ENCODE peak calls at places on chromosomes 12 and 14, in seven cellular contexts. N is transverse colon, U is A549, E is Peyer's patch, H is prostate gland, V is lower leg skin, B is heart left ventricle. P is an unnamed sample.
A peak's percentile ranks its signal among the peaks of the same experiment; 100 is the strongest.

GRCh38 chr12:21771311-21771710 is 3.2 kb downstream of the KCNJ8 start:
- DNase-seq in N (no peak), U (no peak), E (no peak), H (no peak), V (no peak), B (no peak), P (no peak)

GRCh38 chr12:16449459-16449858 is 102.0 kb downstream of the MGST1 start:
- DNase-seq in N (no peak), U (no peak), E (no peak), H (no peak), V (no peak), B (no peak), P (no peak)

GRCh38 chr14:43155258-43155657 is 1351.8 kb downstream of the FSCB start:
- DNase-seq in N (no peak), U (no peak), E (no peak), H (no peak), V (no peak), B (no peak), P (no peak)

GRCh38 chr12:70154960-70155589 is 88.2 kb upstream of the CNOT2 start:
- DNase-seq in N (no peak), U (peak; percentile 14), E (no peak), H (no peak), V (no peak), B (no peak), P (peak; percentile 35)

GRCh38 chr12:3116106-3116898 is 39.1 kb downstream of the TSPAN9 start:
- DNase-seq in N (no peak), U (no peak), E (no peak), H (no peak), V (no peak), B (no peak), P (no peak)

GRCh38 chr12:1655225-1655788 is 26.3 kb downstream of the WNT5B start:
- DNase-seq in N (no peak), U (no peak), E (no peak), H (no peak), V (no peak), B (no peak), P (no peak)

GRCh38 chr14:53493310-53493709 is 340.2 kb upstream of the DDHD1 start:
- DNase-seq in N (no peak), U (no peak), E (no peak), H (no peak), V (no peak), B (no peak), P (no peak)

GRCh38 chr12:66144796-66145754 is 14.5 kb upstream of the LLPH start:
- DNase-seq in N (peak; percentile 55), U (peak; percentile 78), E (no peak), H (peak; percentile 62), V (no peak), B (no peak), P (peak; percentile 41)

GRCh38 chr14:71244341-71244740 is 337.1 kb downstream of the PCNX1 start:
- DNase-seq in N (no peak), U (no peak), E (no peak), H (no peak), V (no peak), B (no peak), P (no peak)

GRCh38 chr12:122499991-122500684 is 594 bp downstream of the ZCCHC8 start:
- DNase-seq in N (peak; percentile 61), U (peak; percentile 71), E (peak; percentile 81), H (peak; percentile 54), V (peak; percentile 91), B (peak; percentile 58), P (peak; percentile 83)
- TF ChIP-seq POLR2A in N (no peak), U (no peak), E (no peak), H (no peak), V (no peak), B (no peak), P (no peak)

GRCh38 chr12:120116792-120117651 is 469 bp upstream of the RAB35 start:
- DNase-seq in N (peak; percentile 97), U (peak; percentile 96), E (peak; percentile 98), H (peak; percentile 93), V (peak; percentile 99), B (peak; percentile 96), P (peak; percentile 94)
- TF ChIP-seq POLR2A in N (peak; percentile 80), U (peak; percentile 90), E (peak; percentile 82), H (peak; percentile 87), V (peak; percentile 26), B (peak; percentile 12), P (peak; percentile 81)

GRCh38 chr14:69779088-69779487 is 12.1 kb downstream of the SRSF5 start:
- DNase-seq in N (no peak), U (no peak), E (no peak), H (no peak), V (no peak), B (no peak), P (no peak)
- TF ChIP-seq POLR2A in N (peak; percentile 21), U (no peak), E (no peak), H (no peak), V (no peak), B (no peak), P (no peak)

GRCh38 chr14:21308479-21309237 is 28.8 kb downstream of the RPGRIP1 start:
- DNase-seq in N (peak; percentile 90), U (peak; percentile 97), E (peak; percentile 81), H (peak; percentile 93), V (peak; percentile 90), B (peak; percentile 81), P (peak; percentile 92)
- TF ChIP-seq POLR2A in N (peak; percentile 84), U (peak; percentile 41), E (peak; percentile 45), H (peak; percentile 92), V (no peak), B (no peak), P (peak; percentile 78)

DNA sequence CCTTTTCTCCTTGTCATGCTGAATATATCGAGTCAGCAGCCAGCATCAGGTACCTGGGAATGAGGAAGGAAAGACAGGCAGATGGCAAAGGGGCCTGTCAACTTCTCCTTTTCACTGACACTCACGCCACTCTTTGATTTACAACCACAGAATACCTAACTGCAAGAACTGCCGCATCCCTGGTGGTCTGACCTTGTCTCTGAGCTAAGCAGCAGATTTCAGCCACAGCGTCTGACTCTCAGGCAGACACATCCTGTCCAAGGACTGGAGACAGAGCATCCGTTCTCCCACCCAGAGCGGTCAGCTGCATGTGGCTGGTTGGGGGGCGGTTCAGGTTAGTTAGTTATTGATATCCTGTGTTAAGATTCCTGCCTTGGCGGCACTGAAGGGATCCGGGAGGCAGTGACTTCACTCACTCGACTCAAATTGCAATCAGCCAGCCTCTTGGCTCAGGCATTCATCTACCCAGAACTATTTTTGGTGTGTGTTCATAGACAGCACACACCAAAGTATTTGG is 11.2 kb upstream of the MAP1LC3B2 start:
- DNase-seq in N (no peak), U (no peak), E (no peak), H (no peak), V (no peak), B (no peak), P (no peak)
- TF ChIP-seq POLR2A in N (no peak), U (no peak), E (no peak), H (no peak), V (no peak), B (no peak), P (no peak)